ENCODE peak calls at places on chromosomes 13 and 19, in ten cellular contexts. V is DMS79 treated with DMSO at 0.1 percent for 48 hours; Y is COR-L47; N is brain microvascular endothelial cell; R is neural progenitor cell; S is activated CD4-positive, alpha-beta T cell treated with anti-CD3 and anti-CD28 coated beads for 24 hours; C is H54; H is AG04450; D is Daoy; T is NCI-H345. I is an unnamed sample.

GRCh38 chr13:113120300-113121182 is 2.1 kb upstream of the F10 start:
- DNase-seq in V (no peak), Y (no peak), N (no peak), R (no peak), S (no peak), C (no peak), H (no peak), D (no peak), T (no peak), I (no peak)

GRCh38 chr13:43728411-43728810 is 58.4 kb downstream of the ENOX1 start:
- DNase-seq in V (no peak), Y (no peak), N (no peak), R (no peak), S (no peak), C (no peak), H (no peak), D (no peak), T (no peak), I (no peak)

GRCh38 chr19:8611890-8612806 is 1.6 kb upstream of the ADAMTS10 start:
- DNase-seq in V (no peak), Y (no peak), N (peak; percentile 96), R (no peak), S (no peak), C (peak; percentile 83), H (no peak), D (peak; percentile 89), T (no peak), I (peak; percentile 56)

GRCh38 chr19:16739546-16739945 is 19.9 kb downstream of the NWD1 start:
- DNase-seq in V (no peak), Y (no peak), N (peak; percentile 7), R (peak; percentile 59), S (no peak), C (no peak), H (no peak), D (no peak), T (no peak), I (no peak)

GRCh38 chr19:54133312-54133956 is 4.1 kb upstream of the CNOT3 start:
- DNase-seq in V (peak; percentile 15), Y (peak; percentile 8), N (no peak), R (peak; percentile 81), S (no peak), C (peak; percentile 56), H (peak; percentile 74), D (peak; percentile 72), T (peak; percentile 86), I (no peak)

GRCh38 chr19:13969897-13970296 is 17.6 kb downstream of the DCAF15 start:
- DNase-seq in V (no peak), Y (no peak), N (no peak), R (no peak), S (no peak), C (no peak), H (no peak), D (no peak), T (no peak), I (no peak)

GRCh38 chr13:106507560-106508274 is 27.7 kb downstream of the EFNB2 start:
- DNase-seq in V (no peak), Y (no peak), N (peak; percentile 96), R (peak; percentile 24), S (no peak), C (peak; percentile 52), H (peak; percentile 76), D (peak; percentile 85), T (no peak), I (peak; percentile 93)

GRCh38 chr19:10317857-10318462 is 2.1 kb upstream of the FDX2 start:
- DNase-seq in V (no peak), Y (no peak), N (no peak), R (no peak), S (no peak), C (no peak), H (no peak), D (no peak), T (no peak), I (no peak)

GRCh38 chr19:2444251-2445002 is 12.3 kb downstream of the LMNB2 start:
- DNase-seq in V (no peak), Y (no peak), N (no peak), R (no peak), S (no peak), C (no peak), H (no peak), D (no peak), T (no peak), I (no peak)

GRCh38 chr13:68927387-68928026 is 1180.1 kb upstream of the ATXN8OS start:
- DNase-seq in V (no peak), Y (peak; percentile 57), N (no peak), R (peak; percentile 83), S (no peak), C (no peak), H (no peak), D (peak; percentile 5), T (peak; percentile 52), I (no peak)

GRCh38 chr19:43354305-43354627 is 780 bp downstream of the CD177 start:
- DNase-seq in V (no peak), Y (no peak), N (no peak), R (peak; percentile 65), S (no peak), C (no peak), H (no peak), D (no peak), T (no peak), I (no peak)

GRCh38 chr19:55656552-55656951 is 1.7 kb downstream of the U2AF2 start:
- DNase-seq in V (no peak), Y (no peak), N (no peak), R (no peak), S (no peak), C (no peak), H (no peak), D (no peak), T (no peak), I (no peak)

GRCh38 chr13:36975172-36975571 is 24.0 kb downstream of the ALG5 start:
- DNase-seq in V (no peak), Y (no peak), N (no peak), R (no peak), S (no peak), C (no peak), H (no peak), D (no peak), T (no peak), I (no peak)

GRCh38 chr19:39403331-39404312 is 3.0 kb upstream of the ZFP36 start:
- DNase-seq in V (peak; percentile 91), Y (peak; percentile 82), N (peak; percentile 98), R (peak; percentile 96), S (peak; percentile 90), C (peak; percentile 92), H (peak; percentile 99), D (peak; percentile 93), T (no peak), I (peak; percentile 99)

GRCh38 chr13:105278797-105279425 is 1256.6 kb downstream of the EFNB2 start:
- DNase-seq in V (no peak), Y (no peak), N (no peak), R (peak; percentile 73), S (no peak), C (no peak), H (no peak), D (no peak), T (peak; percentile 66), I (no peak)

GRCh38 chr13:75432811-75433244 is 49.1 kb downstream of the TBC1D4 start:
- DNase-seq in V (no peak), Y (no peak), N (no peak), R (no peak), S (no peak), C (no peak), H (no peak), D (no peak), T (peak; percentile 7), I (no peak)

GRCh38 chr13:19845758-19846157 is 17.7 kb downstream of the ZMYM5 start:
- DNase-seq in V (no peak), Y (no peak), N (peak; percentile 96), R (no peak), S (no peak), C (peak; percentile 65), H (peak; percentile 96), D (peak; percentile 84), T (no peak), I (peak; percentile 86)

GRCh38 chr13:22061806-22062391 is 391.0 kb downstream of the FGF9 start:
- DNase-seq in V (no peak), Y (no peak), N (no peak), R (no peak), S (no peak), C (no peak), H (no peak), D (no peak), T (no peak), I (no peak)

GRCh38 chr13:111210945-111211469 is 95.9 kb downstream of the ARHGEF7 start:
- DNase-seq in V (no peak), Y (no peak), N (no peak), R (no peak), S (no peak), C (no peak), H (no peak), D (no peak), T (no peak), I (no peak)

GRCh38 chr19:5913739-5914357 is at the start of gene CAPS:
- DNase-seq in V (no peak), Y (no peak), N (no peak), R (no peak), S (no peak), C (peak; percentile 97), H (no peak), D (peak; percentile 92), T (no peak), I (peak; percentile 53)

GRCh38 chr13:33679658-33680012 is 138.3 kb upstream of the RFC3 start:
- DNase-seq in V (no peak), Y (no peak), N (no peak), R (no peak), S (no peak), C (no peak), H (no peak), D (no peak), T (no peak), I (no peak)

GRCh38 chr13:98563071-98563470 is 13.8 kb downstream of the STK24 start:
- DNase-seq in V (no peak), Y (no peak), N (no peak), R (no peak), S (no peak), C (no peak), H (no peak), D (no peak), T (no peak), I (no peak)

GRCh38 chr13:75978815-75979214 is 342.7 kb downstream of the LMO7 start:
- DNase-seq in V (no peak), Y (no peak), N (no peak), R (no peak), S (no peak), C (no peak), H (no peak), D (no peak), T (no peak), I (no peak)

GRCh38 chr13:69948016-69948415 is 159.6 kb upstream of the ATXN8OS start:
- DNase-seq in V (no peak), Y (no peak), N (no peak), R (no peak), S (no peak), C (no peak), H (no peak), D (no peak), T (no peak), I (no peak)

GRCh38 chr13:25738342-25738771 is 313.5 kb downstream of the SHISA2 start:
- DNase-seq in V (peak; percentile 71), Y (peak; percentile 67), N (peak; percentile 46), R (no peak), S (no peak), C (no peak), H (no peak), D (peak; percentile 62), T (peak; percentile 84), I (no peak)

I was measured in AG09309.